ENCODE peak calls at places on chromosomes 3 and 15, in six cellular contexts. T is Peyer's patch, I is HCT116, E is ovary, L is prostate gland, V is K562. D is an unnamed sample.
A peak's percentile ranks its signal among the peaks of the same experiment; 100 is the strongest.

GRCh38 chr3:56775931-56776461 is 25.8 kb downstream of the ARHGEF3 start:
- DNase-seq in T (no peak), I (no peak), E (no peak), L (no peak), V (no peak), D (no peak)

GRCh38 chr3:166265153-166265552 is 427.9 kb upstream of the BCHE start:
- DNase-seq in T (no peak), I (no peak), E (no peak), L (no peak), V (no peak), D (no peak)

GRCh38 chr15:52233405-52233804 is 42.2 kb upstream of the GNB5 start:
- DNase-seq in T (no peak), I (no peak), E (no peak), L (no peak), V (no peak), D (no peak)

GRCh38 chr3:127325630-127325961 is 37.8 kb upstream of the PRR20G start:
- DNase-seq in T (no peak), I (no peak), E (no peak), L (no peak), V (no peak), D (no peak)

GRCh38 chr3:99515-99914 is 97.0 kb upstream of the CHL1 start:
- DNase-seq in T (no peak), I (no peak), E (no peak), L (no peak), V (no peak), D (no peak)

GRCh38 chr3:191066669-191067068 is 132.4 kb upstream of the OSTN start:
- DNase-seq in T (no peak), I (no peak), E (no peak), L (no peak), V (no peak), D (no peak)

GRCh38 chr15:99472416-99473145 is 93.2 kb upstream of the MEF2A start:
- DNase-seq in T (no peak), I (no peak), E (no peak), L (no peak), V (no peak), D (no peak)

GRCh38 chr15:68668926-68669600 is 90.3 kb downstream of the CORO2B start:
- DNase-seq in T (no peak), I (no peak), E (peak; percentile 65), L (no peak), V (no peak), D (no peak)

GRCh38 chr3:188594137-188594536 is 440.2 kb downstream of the LPP start:
- DNase-seq in T (no peak), I (no peak), E (no peak), L (no peak), V (no peak), D (no peak)

GRCh38 chr3:10672422-10672821 is 143.6 kb upstream of the SLC6A11 start:
- DNase-seq in T (no peak), I (no peak), E (no peak), L (no peak), V (no peak), D (no peak)

GRCh38 chr15:39124925-39125625 is 455.8 kb upstream of the THBS1 start:
- DNase-seq in T (no peak), I (no peak), E (no peak), L (no peak), V (no peak), D (no peak)

GRCh38 chr15:74238984-74239645 is 3.0 kb downstream of the CCDC33 start:
- DNase-seq in T (no peak), I (no peak), E (no peak), L (no peak), V (no peak), D (no peak)

GRCh38 chr3:49906004-49906860 is 2.6 kb upstream of the MST1R start:
- DNase-seq in T (peak; percentile 79), I (peak; percentile 55), E (peak; percentile 50), L (peak; percentile 40), V (peak; percentile 76), D (peak; percentile 70)

GRCh38 chr15:88974392-88974791 is 61.2 kb upstream of the MFGE8 start:
- DNase-seq in T (no peak), I (no peak), E (no peak), L (no peak), V (no peak), D (no peak)

GRCh38 chr3:171753665-171754408 is 56.4 kb downstream of the PLD1 start:
- DNase-seq in T (no peak), I (no peak), E (no peak), L (no peak), V (no peak), D (no peak)

GRCh38 chr3:55868347-55868746 is 381.2 kb upstream of the WNT5A start:
- DNase-seq in T (no peak), I (no peak), E (no peak), L (no peak), V (no peak), D (no peak)

GRCh38 chr15:72198410-72199270 is 1.1 kb upstream of the GRAMD2A start:
- DNase-seq in T (no peak), I (no peak), E (no peak), L (no peak), V (no peak), D (no peak)

GRCh38 chr15:44159492-44159891 is 35.6 kb downstream of the FRMD5 start:
- DNase-seq in T (no peak), I (no peak), E (no peak), L (no peak), V (no peak), D (no peak)

GRCh38 chr3:120062474-120062873 is 31.8 kb downstream of the GSK3B start:
- DNase-seq in T (no peak), I (no peak), E (no peak), L (no peak), V (no peak), D (no peak)

GRCh38 chr3:11784962-11785361 is 61.7 kb downstream of the TAMM41 start:
- DNase-seq in T (no peak), I (no peak), E (no peak), L (no peak), V (no peak), D (no peak)

GRCh38 chr3:58521917-58522680 is 14.9 kb downstream of the ACOX2 start:
- DNase-seq in T (no peak), I (no peak), E (no peak), L (no peak), V (no peak), D (peak; percentile 67)

GRCh38 chr3:142777927-142778326 is 54.1 kb downstream of the TRPC1 start:
- DNase-seq in T (no peak), I (no peak), E (no peak), L (no peak), V (no peak), D (no peak)

GRCh38 chr3:103218146-103218545 is 783.3 kb downstream of the ZPLD1 start:
- DNase-seq in T (no peak), I (no peak), E (no peak), L (no peak), V (no peak), D (no peak)

GRCh38 chr3:61068084-61068483 is 183.2 kb downstream of the FHIT start:
- DNase-seq in T (no peak), I (no peak), E (no peak), L (no peak), V (no peak), D (no peak)

GRCh38 chr15:69359724-69360123 is 54.4 kb upstream of the KIF23 start:
- DNase-seq in T (no peak), I (no peak), E (no peak), L (no peak), V (no peak), D (no peak)

GRCh38 chr3:38648024-38648658 is 1.3 kb downstream of the SCN5A start:
- DNase-seq in T (no peak), I (no peak), E (no peak), L (no peak), V (no peak), D (no peak)

GRCh38 chr3:188187055-188187454 is 33.1 kb downstream of the LPP start:
- DNase-seq in T (no peak), I (no peak), E (no peak), L (no peak), V (no peak), D (no peak)

GRCh38 chr3:177830411-177830849 is 633.1 kb upstream of the TBL1XR1 start:
- DNase-seq in T (no peak), I (no peak), E (no peak), L (peak; percentile 46), V (no peak), D (no peak)

GRCh38 chr3:51336261-51336660 is 48.8 kb upstream of the MANF start:
- DNase-seq in T (no peak), I (no peak), E (no peak), L (no peak), V (no peak), D (no peak)

GRCh38 chr3:38582316-38582715 is 67.2 kb downstream of the SCN5A start:
- DNase-seq in T (no peak), I (no peak), E (no peak), L (no peak), V (no peak), D (no peak)

GRCh38 chr3:45227131-45227819 is 1.2 kb upstream of the TMEM158 start:
- DNase-seq in T (no peak), I (no peak), E (no peak), L (no peak), V (no peak), D (no peak)

GRCh38 chr15:66738595-66738994 is 36.6 kb downstream of the SMAD6 start:
- DNase-seq in T (peak; percentile 12), I (no peak), E (no peak), L (no peak), V (no peak), D (no peak)

GRCh38 chr15:92326236-92326635 is 67.4 kb upstream of the ST8SIA2 start:
- DNase-seq in T (no peak), I (no peak), E (no peak), L (no peak), V (no peak), D (no peak)

GRCh38 chr3:69012836-69013255 is 638 bp downstream of the EOGT start:
- DNase-seq in T (no peak), I (no peak), E (peak; percentile 78), L (peak; percentile 20), V (no peak), D (peak; percentile 53)
- TF ChIP-seq POLR2A in T (no peak), I (no peak), E (no peak), L (no peak), V (no peak), D (no peak)

DNA sequence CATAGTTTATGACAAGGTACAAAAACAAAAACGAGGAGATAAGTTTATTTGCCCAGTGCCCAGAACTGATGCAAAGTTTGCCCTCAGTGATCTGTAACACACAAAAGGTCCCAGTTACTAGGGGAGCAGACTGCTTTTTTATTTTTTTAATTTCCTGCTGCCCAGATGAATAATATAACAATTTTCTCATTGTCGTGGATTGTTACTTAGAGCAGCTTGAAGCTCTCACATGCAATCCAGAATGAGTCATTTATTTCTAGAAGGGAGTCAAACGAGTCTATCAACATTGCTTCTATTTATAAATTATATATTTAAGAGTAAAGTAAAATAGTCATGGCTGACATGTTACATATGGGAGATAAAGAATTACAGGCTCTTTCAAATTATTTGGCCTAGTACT is 41.3 kb downstream of the MEIS2 start:
- DNase-seq in T (no peak), I (peak; percentile 4), E (no peak), L (no peak), V (no peak), D (no peak)
- H3K4me1 ChIP-seq in T (no peaks in the 10 kb centered on the region), I (peaks cover 45% of the 10 kb centered on the region), E (peaks cover 3% of the 10 kb centered on the region), L (no peaks in the 10 kb centered on the region), V (peaks cover 24% of the 10 kb centered on the region), D (peaks cover 12% of the 10 kb centered on the region)

GRCh38 chr15:63044077-63044644 is 1.6 kb downstream of the TPM1 start:
- DNase-seq in T (no peak), I (no peak), E (no peak), L (no peak), V (no peak), D (no peak)
- H3K27ac ChIP-seq in T (peak overlapping the region; percentile 74), I (no peak overlapping the region), E (no peak overlapping the region), L (peak overlapping the region; percentile 95), V (no peak overlapping the region), D (no peak overlapping the region)

GRCh38 chr15:31365655-31366127 is 39.1 kb downstream of the KLF13 start:
- DNase-seq in T (peak; percentile 94), I (no peak), E (peak; percentile 92), L (peak; percentile 94), V (peak; percentile 86), D (peak; percentile 98)
- TF ChIP-seq POLR2A in T (peak; percentile 52), I (no peak), E (peak; percentile 49), L (peak; percentile 13), V (peak; percentile 60), D (peak; percentile 68)

D was measured in upper lobe of left lung.